ENCODE peak calls at places on chromosomes 6 and 20, in four cellular contexts. G is bronchial epithelial cell, M is psoas muscle, J is choroid plexus epithelial cell. S is an unnamed sample.

GRCh38 chr20:46751856-46752255 is 42.4 kb downstream of the SLC2A10 start:
- DNase-seq in G (no peak), M (no peak), J (no peak), S (no peak)

GRCh38 chr20:63594043-63594561 is 20.1 kb upstream of the HELZ2 start:
- DNase-seq in G (peak; percentile 49), M (peak; percentile 73), J (peak; percentile 53), S (no peak)

GRCh38 chr6:56637640-56638039 is 5.0 kb downstream of the DST start:
- DNase-seq in G (peak; percentile 76), M (no peak), J (peak; percentile 79), S (peak; percentile 62)

GRCh38 chr20:10209091-10209490 is 9.5 kb upstream of the SNAP25 start:
- DNase-seq in G (no peak), M (no peak), J (peak; percentile 21), S (no peak)

GRCh38 chr6:63573899-63574553 is 1.7 kb downstream of the LOC128125822 start:
- DNase-seq in G (peak; percentile 59), M (peak; percentile 23), J (peak; percentile 78), S (peak; percentile 64)

GRCh38 chr6:38169826-38170526 is 350.4 kb downstream of the ZFAND3 start:
- DNase-seq in G (no peak), M (no peak), J (no peak), S (no peak)

GRCh38 chr20:45359069-45359405 is 3.9 kb upstream of the SYS1 start:
- DNase-seq in G (no peak), M (peak; percentile 67), J (peak; percentile 89), S (no peak)

GRCh38 chr20:62892348-62893304 is 31.0 kb upstream of the TCFL5 start:
- DNase-seq in G (no peak), M (no peak), J (no peak), S (no peak)

GRCh38 chr20:50712771-50713676 is 18.4 kb upstream of the PARD6B start:
- DNase-seq in G (no peak), M (no peak), J (no peak), S (no peak)

GRCh38 chr6:3855866-3856265 is 6.7 kb downstream of the FAM50B start:
- DNase-seq in G (no peak), M (no peak), J (no peak), S (no peak)

GRCh38 chr20:51969191-51969590 is 166.9 kb upstream of the SALL4 start:
- DNase-seq in G (no peak), M (no peak), J (no peak), S (no peak)

GRCh38 chr6:27547157-27548075 is 74.5 kb upstream of the ZNF184 start:
- DNase-seq in G (peak; percentile 67), M (no peak), J (peak; percentile 77), S (peak; percentile 81)

GRCh38 chr6:19664878-19665715 is 172.1 kb upstream of the ID4 start:
- DNase-seq in G (no peak), M (no peak), J (no peak), S (no peak)

GRCh38 chr6:52550014-52550575 is 26.8 kb downstream of the TRAM2 start:
- DNase-seq in G (no peak), M (no peak), J (no peak), S (no peak)

GRCh38 chr6:52553719-52554118 is 23.1 kb downstream of the TRAM2 start:
- DNase-seq in G (no peak), M (no peak), J (no peak), S (no peak)

GRCh38 chr6:52551483-52552277 is 25.2 kb downstream of the TRAM2 start:
- DNase-seq in G (peak; percentile 74), M (peak; percentile 53), J (peak; percentile 78), S (no peak)

GRCh38 chr6:52553158-52553557 is 23.7 kb downstream of the TRAM2 start:
- DNase-seq in G (no peak), M (no peak), J (no peak), S (no peak)

DNA sequence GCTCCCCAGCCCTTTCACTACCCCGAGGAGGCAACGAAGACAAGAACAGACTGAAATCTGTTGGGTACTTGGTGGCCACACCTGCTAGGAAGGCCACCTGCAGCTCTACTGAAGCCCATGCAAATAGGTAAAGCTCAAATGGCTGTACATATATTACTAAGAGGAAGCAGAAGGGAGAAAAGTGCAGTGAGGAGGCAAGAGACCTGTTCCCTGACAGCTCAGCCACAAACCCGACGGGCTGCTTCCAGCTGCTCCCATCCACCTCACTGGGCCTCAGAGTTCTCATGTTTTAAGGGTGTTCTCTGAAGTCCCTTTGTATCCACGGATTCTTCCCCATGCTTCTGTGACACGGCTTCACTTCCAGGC is 24.6 kb downstream of the TRAM2 start:
- DNase-seq in G (peak; percentile 29), M (no peak), J (no peak), S (peak; percentile 81)
- H3K4me3 ChIP-seq in G (no peak overlapping the region), M (no peak overlapping the region), J (no peak overlapping the region), S (no peak overlapping the region)

GRCh38 chr6:99446076-99446475 is 21.0 kb upstream of the PNISR start:
- DNase-seq in G (no peak), M (no peak), J (no peak), S (peak; percentile 29)
- TF ChIP-seq CTCF in G (no peak), M (no peak), J (no peak), S (no peak)

GRCh38 chr6:34730006-34730405 is 27.3 kb upstream of the SNRPC start:
- DNase-seq in G (no peak), M (no peak), J (no peak), S (no peak)
- H3K4me3 ChIP-seq in G (no peak overlapping the region), M (no peak overlapping the region), J (no peak overlapping the region), S (no peak overlapping the region)

DNA sequence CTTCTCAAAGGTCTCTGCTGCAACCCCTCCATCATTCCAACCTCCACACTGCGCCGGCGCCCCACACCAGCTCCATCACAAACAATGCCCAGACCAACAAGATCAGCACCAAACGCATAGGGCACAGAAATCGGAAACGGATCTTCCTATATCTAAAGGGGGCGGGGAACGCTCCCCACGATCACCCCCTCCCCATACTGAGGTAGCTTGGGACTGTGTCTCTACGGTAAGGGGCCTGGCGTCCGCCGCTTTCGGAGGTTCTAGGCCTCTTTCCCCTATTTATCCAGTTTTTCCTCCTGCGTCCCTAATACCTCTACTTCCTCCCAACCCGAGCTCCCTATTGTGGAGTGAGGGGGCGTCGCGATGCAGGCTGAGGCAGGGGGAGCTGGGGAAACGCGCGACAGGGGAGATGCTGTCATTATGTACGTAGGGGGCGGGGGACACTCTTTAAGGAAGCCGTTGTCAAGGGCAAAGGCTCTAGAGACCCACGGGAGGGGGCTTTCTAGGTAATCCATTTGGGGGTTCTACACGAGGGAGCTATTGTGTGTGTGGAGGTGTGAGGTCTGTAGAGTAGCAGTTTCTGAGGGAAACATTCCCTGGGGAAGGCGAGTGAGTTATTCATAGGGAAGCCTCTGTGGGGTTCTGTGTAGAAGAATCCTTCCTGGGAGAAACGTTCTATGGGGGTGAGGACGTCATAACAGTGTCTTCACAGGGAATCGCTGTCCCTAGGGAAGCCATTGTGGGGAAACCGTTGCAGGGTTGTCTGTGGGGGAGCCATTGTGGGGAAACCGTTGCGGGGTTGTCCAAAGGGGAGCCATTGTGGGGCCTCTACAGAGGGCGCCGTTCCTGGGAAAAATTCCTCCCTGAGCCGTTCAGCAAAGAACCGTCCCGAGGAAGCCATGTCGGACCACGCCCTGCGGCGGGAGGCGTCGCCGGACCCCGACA is 716 bp downstream of the DNAAF9 start:
- DNase-seq in G (peak; percentile 30), M (no peak), J (peak; percentile 39), S (no peak)
- TF ChIP-seq CTCF in G (peak; percentile 24), M (no peak), J (peak; percentile 21), S (no peak)

DNA sequence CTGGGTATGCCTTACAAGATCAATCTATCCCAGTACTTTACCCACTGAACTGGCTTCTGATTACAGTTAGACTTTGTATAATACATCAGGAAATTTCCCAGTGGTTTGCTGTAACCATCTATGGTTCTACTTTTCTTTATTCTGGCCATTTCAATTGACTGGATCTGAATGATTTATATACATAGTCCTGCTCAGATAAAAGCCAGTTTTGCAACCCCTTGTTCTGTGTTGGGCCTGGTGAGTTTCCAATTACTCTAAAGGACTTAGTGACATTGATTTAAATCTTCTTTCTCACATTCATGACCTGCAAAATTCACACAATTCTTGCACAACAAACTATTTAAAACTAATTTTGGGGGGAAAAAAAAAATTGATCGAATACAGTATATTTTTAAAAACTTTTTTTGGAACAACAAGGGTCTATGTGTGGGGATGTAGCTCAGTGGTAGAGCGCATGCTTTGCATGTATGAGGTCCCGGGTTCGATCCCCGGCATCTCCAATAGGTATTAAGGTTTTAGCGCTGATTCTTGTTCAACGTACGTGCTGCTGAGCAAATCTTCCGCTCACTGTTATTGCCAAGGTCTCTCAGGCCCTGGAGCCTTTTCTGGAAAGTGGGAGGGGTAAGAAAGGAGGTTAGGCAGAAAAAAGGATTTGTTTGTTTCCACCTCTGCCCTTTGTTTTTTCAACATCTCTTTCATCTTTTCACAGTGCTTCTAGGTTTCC is 117.5 kb downstream of the GPX5 start:
- DNase-seq in G (peak; percentile 69), M (no peak), J (peak; percentile 80), S (peak; percentile 78)
- H3K4me3 ChIP-seq in G (no peak overlapping the region), M (no peak overlapping the region), J (no peak overlapping the region), S (no peak overlapping the region)

GRCh38 chr6:31403283-31403989 is at the start of gene MICA:
- DNase-seq in G (peak; percentile 86), M (peak; percentile 90), J (peak; percentile 85), S (peak; percentile 85)
- TF ChIP-seq CTCF in G (no peak), M (no peak), J (no peak), S (no peak)